ENCODE peak calls at places on chromosome 4, in seven cellular contexts. C, W, L, R, T, P and D are unnamed samples.

GRCh38 chr4:16225139-16225538 is 1.1 kb downstream of the TAPT1 start:
- DNase-seq in W (no peak), T (no peak), R (peak; percentile 58), P (no peak), C (peak; percentile 3), L (peak; percentile 10), D (no peak)

GRCh38 chr4:55733874-55734437 is 85.6 kb upstream of the EXOC1L start:
- DNase-seq in R (peak; percentile 71), T (no peak), L (peak; percentile 53), C (peak; percentile 76), P (peak; percentile 33), W (no peak), D (no peak)

GRCh38 chr4:25312496-25313193 is at the start of gene ZCCHC4:
- DNase-seq in L (peak; percentile 68), T (peak; percentile 84), W (peak; percentile 86), R (peak; percentile 88), P (peak; percentile 88), C (peak; percentile 88), D (peak; percentile 93)

GRCh38 chr4:92387459-92388069 is 83.8 kb downstream of the GRID2 start:
- DNase-seq in R (peak; percentile 50), P (no peak), T (no peak), L (peak; percentile 36), C (peak; percentile 61), W (peak; percentile 85), D (peak; percentile 7)

GRCh38 chr4:126851391-126851790 is 781.4 kb upstream of the INTU start:
- DNase-seq in P (no peak), R (peak; percentile 62), C (peak; percentile 47), L (no peak), W (no peak), T (no peak), D (no peak)

GRCh38 chr4:173506780-173507211 is 23.2 kb downstream of the HAND2 start:
- DNase-seq in W (no peak), R (no peak), T (no peak), L (no peak), P (no peak), C (no peak), D (peak; percentile 30)

GRCh38 chr4:113587156-113587555 is 174.4 kb downstream of the CAMK2D start:
- DNase-seq in L (no peak), P (no peak), C (no peak), W (no peak), T (no peak), R (no peak), D (no peak)

GRCh38 chr4:189304755-189305154 is 635.9 kb upstream of the FRG1 start:
- DNase-seq in C (no peak), R (no peak), P (no peak), W (no peak), T (no peak), L (no peak), D (no peak)

GRCh38 chr4:23613782-23614181 is 276.1 kb downstream of the PPARGC1A start:
- DNase-seq in L (no peak), W (no peak), R (no peak), T (no peak), C (no peak), P (no peak), D (no peak)

GRCh38 chr4:175705407-175705806 is 106.7 kb downstream of the GPM6A start:
- DNase-seq in T (no peak), W (peak; percentile 68), P (no peak), R (peak; percentile 1), L (no peak), C (no peak), D (no peak)

GRCh38 chr4:173434226-173434625 is 35.3 kb upstream of the SCRG1 start:
- DNase-seq in P (no peak), C (no peak), R (no peak), W (no peak), T (no peak), L (no peak), D (no peak)

GRCh38 chr4:48943387-48943786 is 36.8 kb upstream of the OCIAD2 start:
- DNase-seq in W (no peak), L (no peak), T (no peak), P (no peak), C (peak; percentile 37), R (no peak), D (no peak)

GRCh38 chr4:8385106-8385505 is 55.4 kb downstream of the ACOX3 start:
- DNase-seq in T (no peak), L (no peak), P (peak; percentile 25), R (no peak), W (no peak), C (no peak), D (no peak)

GRCh38 chr4:55248756-55249155 is 97.3 kb upstream of the SRD5A3 start:
- DNase-seq in W (no peak), R (peak; percentile 63), L (no peak), C (no peak), P (no peak), T (no peak), D (no peak)

GRCh38 chr4:168643796-168644159 is 146.9 kb downstream of the PALLD start:
- DNase-seq in T (no peak), R (no peak), W (no peak), P (no peak), C (no peak), L (no peak), D (no peak)

GRCh38 chr4:159048166-159048886 is 54.6 kb upstream of the RAPGEF2 start:
- DNase-seq in C (no peak), T (no peak), L (peak; percentile 22), R (peak; percentile 72), P (peak; percentile 64), W (peak; percentile 62), D (no peak)

GRCh38 chr4:164847967-164848649 is 28.9 kb upstream of the APELA start:
- DNase-seq in L (no peak), T (no peak), C (no peak), W (no peak), R (no peak), P (no peak), D (no peak)

GRCh38 chr4:54082168-54082567 is 17.8 kb upstream of the CHIC2 start:
- DNase-seq in W (no peak), L (peak; percentile 97), P (no peak), T (no peak), R (peak; percentile 100), C (peak; percentile 98), D (no peak)

GRCh38 chr4:119471259-119471658 is 149.3 kb upstream of the FABP2 start:
- DNase-seq in C (no peak), L (no peak), T (no peak), P (no peak), W (no peak), R (no peak), D (no peak)

GRCh38 chr4:81377231-81377630 is 94.5 kb downstream of the RASGEF1B start:
- DNase-seq in R (no peak), T (no peak), C (no peak), W (no peak), L (no peak), P (no peak), D (no peak)

GRCh38 chr4:59612235-59612634 is 1587.9 kb upstream of the ADGRL3 start:
- DNase-seq in C (peak; percentile 91), P (no peak), R (peak; percentile 78), T (no peak), L (peak; percentile 22), W (no peak), D (no peak)

GRCh38 chr4:142474398-142475087 is 371.6 kb downstream of the INPP4B start:
- DNase-seq in W (no peak), T (no peak), C (peak; percentile 57), P (no peak), L (no peak), R (no peak), D (no peak)

GRCh38 chr4:3836802-3837601 is 70.8 kb downstream of the ADRA2C start:
- DNase-seq in C (no peak), W (no peak), T (peak; percentile 3), L (no peak), R (no peak), P (no peak), D (no peak)

GRCh38 chr4:106614446-106614845 is 245.9 kb upstream of the GIMD1 start:
- DNase-seq in R (no peak), P (no peak), T (no peak), C (no peak), W (no peak), L (no peak), D (no peak)

GRCh38 chr4:33724685-33725084 is 2519.6 kb downstream of the ARAP2 start:
- DNase-seq in T (no peak), R (no peak), P (no peak), L (no peak), C (no peak), W (no peak), D (no peak)

GRCh38 chr4:40337081-40337480 is 1.9 kb downstream of the CHRNA9 start:
- DNase-seq in T (no peak), C (no peak), P (no peak), W (no peak), L (no peak), R (no peak), D (no peak)

GRCh38 chr4:158710814-158711213 is 12.4 kb downstream of the PPID start:
- DNase-seq in W (no peak), P (no peak), L (no peak), T (no peak), C (no peak), R (peak; percentile 15), D (no peak)

GRCh38 chr4:80010316-80010715 is 62.7 kb downstream of the ANTXR2 start:
- DNase-seq in C (no peak), R (no peak), L (no peak), P (no peak), W (no peak), T (no peak), D (no peak)

GRCh38 chr4:74426101-74426500 is 18.8 kb upstream of the AREG start:
- DNase-seq in W (no peak), P (no peak), T (no peak), R (peak; percentile 98), L (peak; percentile 41), C (peak; percentile 34), D (no peak)

GRCh38 chr4:96035727-96036126 is 195.8 kb downstream of the PDHA2 start:
- DNase-seq in C (peak; percentile 13), R (peak; percentile 19), T (no peak), L (no peak), P (no peak), W (peak; percentile 92), D (peak; percentile 11)

GRCh38 chr4:848803-849477 is 23.0 kb upstream of the CPLX1 start:
- DNase-seq in T (no peak), W (no peak), L (no peak), C (no peak), R (peak; percentile 24), P (no peak), D (no peak)

GRCh38 chr4:4269856-4270255 is 20.1 kb downstream of the LYAR start:
- DNase-seq in W (no peak), T (peak; percentile 17), C (peak; percentile 89), R (peak; percentile 31), L (no peak), P (no peak), D (no peak)

GRCh38 chr4:105352826-105353225 is 121.0 kb downstream of the PPA2 start:
- DNase-seq in C (peak; percentile 47), T (no peak), R (peak; percentile 45), P (no peak), L (no peak), W (no peak), D (no peak)

GRCh38 chr4:167021545-167022155 is 212.6 kb downstream of the SPOCK3 start:
- DNase-seq in P (peak; percentile 34), L (peak; percentile 39), C (peak; percentile 62), T (peak; percentile 54), W (peak; percentile 94), R (peak; percentile 67), D (peak; percentile 78)